ENCODE peak calls at places on chromosomes 2 and 18, in six cellular contexts. One of them, this sample, is unnamed.

GRCh38 chr18:78780719-78781600 is 198.7 kb upstream of the SALL3 start:
- DNase-seq in IMR-90: no peak
- DNase-seq in A549: no peak
- DNase-seq in thyroid gland: no peak
- DNase-seq in tibial nerve: no peak
- DNase-seq in transverse colon: no peak
- DNase-seq in this sample: no peak

GRCh38 chr2:202034249-202035088 is 814 bp downstream of the FZD7 start:
- DNase-seq in A549: peak
- DNase-seq in thyroid gland: peak
- DNase-seq in transverse colon: peak
- DNase-seq in IMR-90: no peak
- DNase-seq in tibial nerve: no peak
- DNase-seq in this sample: no peak

GRCh38 chr18:68847219-68847860 is 49.5 kb downstream of the CCDC102B start:
- DNase-seq in A549: peak
- DNase-seq in IMR-90: peak
- DNase-seq in transverse colon: no peak
- DNase-seq in tibial nerve: no peak
- DNase-seq in thyroid gland: no peak
- DNase-seq in this sample: no peak

GRCh38 chr18:6666286-6666685 is 63.2 kb upstream of the ARHGAP28 start:
- DNase-seq in tibial nerve: no peak
- DNase-seq in A549: no peak
- DNase-seq in transverse colon: no peak
- DNase-seq in IMR-90: no peak
- DNase-seq in thyroid gland: no peak
- DNase-seq in this sample: no peak

GRCh38 chr2:112869258-112869842 is 32.8 kb upstream of the IL1B start:
- DNase-seq in IMR-90: peak
- DNase-seq in transverse colon: peak
- DNase-seq in A549: peak
- DNase-seq in thyroid gland: peak
- DNase-seq in tibial nerve: peak
- DNase-seq in this sample: peak

GRCh38 chr2:224062481-224063307 is 23.6 kb upstream of the SERPINE2 start:
- DNase-seq in tibial nerve: no peak
- DNase-seq in IMR-90: no peak
- DNase-seq in A549: no peak
- DNase-seq in transverse colon: no peak
- DNase-seq in thyroid gland: no peak
- DNase-seq in this sample: no peak

GRCh38 chr2:157936464-157936863 is 60.3 kb upstream of the ACVR1 start:
- DNase-seq in A549: no peak
- DNase-seq in IMR-90: no peak
- DNase-seq in transverse colon: no peak
- DNase-seq in thyroid gland: no peak
- DNase-seq in tibial nerve: no peak
- DNase-seq in this sample: no peak

GRCh38 chr2:17877811-17878221 is 651 bp upstream of the KCNS3 start:
- DNase-seq in thyroid gland: peak
- DNase-seq in tibial nerve: no peak
- DNase-seq in IMR-90: no peak
- DNase-seq in A549: no peak
- DNase-seq in transverse colon: peak
- DNase-seq in this sample: no peak

GRCh38 chr2:54523336-54523959 is 67.3 kb downstream of the SPTBN1 start:
- DNase-seq in IMR-90: no peak
- DNase-seq in tibial nerve: no peak
- DNase-seq in thyroid gland: no peak
- DNase-seq in transverse colon: no peak
- DNase-seq in A549: no peak
- DNase-seq in this sample: no peak

GRCh38 chr2:33412920-33413319 is 63.5 kb upstream of the RASGRP3 start:
- DNase-seq in tibial nerve: no peak
- DNase-seq in A549: peak
- DNase-seq in transverse colon: no peak
- DNase-seq in thyroid gland: no peak
- DNase-seq in IMR-90: peak
- DNase-seq in this sample: no peak

GRCh38 chr2:240230424-240230945 is 90.0 kb upstream of the OTOS start:
- DNase-seq in A549: no peak
- DNase-seq in IMR-90: no peak
- DNase-seq in transverse colon: no peak
- DNase-seq in thyroid gland: no peak
- DNase-seq in tibial nerve: no peak
- DNase-seq in this sample: no peak

GRCh38 chr2:24969784-24970183 is 2.0 kb downstream of the DNAJC27 start:
- DNase-seq in transverse colon: no peak
- DNase-seq in tibial nerve: no peak
- DNase-seq in IMR-90: peak
- DNase-seq in thyroid gland: no peak
- DNase-seq in A549: no peak
- DNase-seq in this sample: no peak

GRCh38 chr2:219687882-219688559 is 60.6 kb downstream of the SLC4A3 start:
- DNase-seq in IMR-90: no peak
- DNase-seq in A549: no peak
- DNase-seq in tibial nerve: no peak
- DNase-seq in thyroid gland: no peak
- DNase-seq in transverse colon: no peak
- DNase-seq in this sample: no peak

GRCh38 chr2:168986544-168986943 is 44.6 kb downstream of the ABCB11 start:
- DNase-seq in IMR-90: no peak
- DNase-seq in thyroid gland: no peak
- DNase-seq in A549: no peak
- DNase-seq in transverse colon: no peak
- DNase-seq in tibial nerve: no peak
- DNase-seq in this sample: no peak

GRCh38 chr2:1990724-1991123 is 246.4 kb upstream of the PXDN start:
- DNase-seq in thyroid gland: peak
- DNase-seq in IMR-90: no peak
- DNase-seq in transverse colon: no peak
- DNase-seq in A549: peak
- DNase-seq in tibial nerve: no peak
- DNase-seq in this sample: peak

GRCh38 chr2:146576301-146576700 is 1268.5 kb upstream of the ACVR2A start:
- DNase-seq in A549: no peak
- DNase-seq in thyroid gland: no peak
- DNase-seq in tibial nerve: no peak
- DNase-seq in IMR-90: peak
- DNase-seq in transverse colon: no peak
- DNase-seq in this sample: no peak

GRCh38 chr2:128306081-128306930 is 12.4 kb downstream of the HS6ST1 start:
- DNase-seq in tibial nerve: peak
- DNase-seq in thyroid gland: peak
- DNase-seq in transverse colon: peak
- DNase-seq in A549: peak
- DNase-seq in IMR-90: peak
- DNase-seq in this sample: peak

GRCh38 chr2:42976400-42976799 is 184.0 kb upstream of the HAAO start:
- DNase-seq in transverse colon: no peak
- DNase-seq in thyroid gland: no peak
- DNase-seq in A549: no peak
- DNase-seq in IMR-90: no peak
- DNase-seq in tibial nerve: no peak
- DNase-seq in this sample: no peak

GRCh38 chr2:2662037-2662846 is 331.2 kb upstream of the MYT1L start:
- DNase-seq in tibial nerve: no peak
- DNase-seq in thyroid gland: peak
- DNase-seq in A549: no peak
- DNase-seq in IMR-90: peak
- DNase-seq in transverse colon: peak
- DNase-seq in this sample: no peak

GRCh38 chr2:122145805-122146204 is 390.4 kb downstream of the TSN start:
- DNase-seq in A549: no peak
- DNase-seq in transverse colon: no peak
- DNase-seq in IMR-90: no peak
- DNase-seq in tibial nerve: no peak
- DNase-seq in thyroid gland: no peak
- DNase-seq in this sample: no peak

DNA sequence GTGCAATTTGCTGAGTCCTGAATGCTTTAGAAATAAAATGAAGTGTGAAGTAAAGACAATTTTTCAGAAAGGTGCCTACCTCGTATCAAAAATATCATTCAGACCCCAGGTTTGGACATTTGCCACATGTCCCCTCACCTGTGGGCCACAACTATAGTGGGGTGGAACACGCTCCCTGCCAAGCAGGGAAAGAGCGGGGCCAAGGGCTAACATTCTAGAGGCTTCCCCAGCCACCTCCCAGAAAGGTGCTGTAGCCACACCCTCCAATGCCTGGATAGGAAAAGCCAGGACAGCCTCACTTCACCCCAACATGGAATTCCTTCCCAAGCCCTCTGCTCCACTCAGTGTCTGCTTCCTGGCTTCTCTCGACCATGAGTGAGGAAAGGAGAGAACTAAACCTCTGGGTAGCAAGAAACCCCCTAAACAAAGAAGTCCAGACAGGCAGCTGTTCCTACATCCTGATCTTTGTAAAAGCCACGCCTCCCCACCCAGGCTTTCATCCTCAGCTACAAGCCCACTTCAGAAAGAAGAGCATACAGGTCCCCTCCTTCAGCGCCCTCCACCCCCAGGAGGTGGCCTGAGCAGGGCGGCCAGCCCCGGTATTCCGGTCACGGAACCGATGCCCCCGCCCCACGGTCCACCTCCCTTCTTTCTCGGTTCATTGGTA is 2.1 kb downstream of the COL6A3 start:
- DNase-seq in transverse colon: no peak
- DNase-seq in thyroid gland: no peak
- DNase-seq in A549: no peak
- DNase-seq in IMR-90: peak
- DNase-seq in tibial nerve: no peak
- DNase-seq in this sample: no peak
- TF ChIP-seq POLR2A in transverse colon: peak
- TF ChIP-seq POLR2A in thyroid gland: no peak
- TF ChIP-seq POLR2A in A549: no peak
- TF ChIP-seq POLR2A in IMR-90: no peak
- TF ChIP-seq POLR2A in tibial nerve: no peak
- TF ChIP-seq POLR2A in this sample: no peak

GRCh38 chr2:13195270-13195669 is 478.5 kb downstream of the TRIB2 start:
- DNase-seq in transverse colon: no peak
- DNase-seq in A549: no peak
- DNase-seq in thyroid gland: no peak
- DNase-seq in tibial nerve: no peak
- DNase-seq in IMR-90: no peak
- DNase-seq in this sample: no peak

GRCh38 chr2:13193075-13193474 is 476.3 kb downstream of the TRIB2 start:
- DNase-seq in A549: peak
- DNase-seq in tibial nerve: no peak
- DNase-seq in transverse colon: no peak
- DNase-seq in IMR-90: peak
- DNase-seq in thyroid gland: no peak
- DNase-seq in this sample: no peak

GRCh38 chr2:13193900-13194299 is 477.2 kb downstream of the TRIB2 start:
- DNase-seq in A549: peak
- DNase-seq in IMR-90: peak
- DNase-seq in transverse colon: no peak
- DNase-seq in thyroid gland: no peak
- DNase-seq in tibial nerve: no peak
- DNase-seq in this sample: no peak
- TF ChIP-seq CTCF in A549: no peak
- TF ChIP-seq CTCF in IMR-90: peak
- TF ChIP-seq CTCF in transverse colon: no peak
- TF ChIP-seq CTCF in thyroid gland: no peak
- TF ChIP-seq CTCF in tibial nerve: no peak
- TF ChIP-seq CTCF in this sample: peak

DNA sequence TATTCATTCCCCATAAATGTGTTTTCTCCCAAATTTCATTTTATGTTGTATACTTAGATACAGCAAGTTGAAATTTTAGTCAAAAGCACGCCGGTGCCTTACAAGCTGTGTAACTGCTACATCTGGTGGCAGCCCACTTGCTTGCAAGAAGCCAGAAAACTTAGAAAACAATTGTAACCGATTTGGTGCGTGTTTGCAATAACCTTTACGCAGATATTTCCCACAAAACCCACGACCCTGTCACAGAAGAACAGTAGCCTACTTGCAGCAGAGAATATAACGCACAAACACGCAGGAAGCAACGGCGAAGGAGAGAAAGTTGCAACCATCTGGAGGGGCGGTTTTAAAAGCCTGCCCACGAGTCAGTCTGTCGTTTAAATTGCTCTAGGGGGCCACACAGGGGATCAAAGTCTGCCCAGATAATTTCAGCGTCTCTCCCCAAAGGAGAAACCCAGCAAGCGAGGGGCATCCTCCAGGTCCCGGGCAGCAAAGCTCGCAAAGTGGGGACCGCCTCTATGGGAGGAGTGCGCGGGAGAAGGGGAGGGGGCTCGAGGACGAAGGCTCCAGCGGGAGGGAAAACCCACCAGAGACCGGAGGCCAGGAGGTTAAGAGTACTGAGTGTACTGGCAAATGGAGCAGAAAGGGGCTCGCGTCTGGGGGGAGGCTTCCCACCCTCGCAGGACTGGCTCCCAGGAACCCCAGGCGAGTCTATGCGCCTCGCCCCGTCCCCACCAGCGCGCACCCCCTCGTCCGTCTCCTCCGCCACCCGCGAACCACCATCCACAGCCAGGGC is 1.2 kb downstream of the TLK1 start:
- DNase-seq in IMR-90: peak
- DNase-seq in transverse colon: peak
- DNase-seq in tibial nerve: no peak
- DNase-seq in A549: peak
- DNase-seq in thyroid gland: peak
- DNase-seq in this sample: peak
- TF ChIP-seq POLR2A in IMR-90: no peak
- TF ChIP-seq POLR2A in transverse colon: no peak
- TF ChIP-seq POLR2A in tibial nerve: no peak
- TF ChIP-seq POLR2A in A549: peak
- TF ChIP-seq POLR2A in thyroid gland: no peak
- TF ChIP-seq POLR2A in this sample: no peak

GRCh38 chr2:185208261-185208660 is 530.3 kb upstream of the FSIP2 start:
- DNase-seq in transverse colon: peak
- DNase-seq in A549: peak
- DNase-seq in IMR-90: no peak
- DNase-seq in tibial nerve: no peak
- DNase-seq in thyroid gland: no peak
- DNase-seq in this sample: no peak
- TF ChIP-seq CTCF in transverse colon: no peak
- TF ChIP-seq CTCF in A549: no peak
- TF ChIP-seq CTCF in IMR-90: no peak
- TF ChIP-seq CTCF in tibial nerve: no peak
- TF ChIP-seq CTCF in thyroid gland: no peak
- TF ChIP-seq CTCF in this sample: no peak

DNA sequence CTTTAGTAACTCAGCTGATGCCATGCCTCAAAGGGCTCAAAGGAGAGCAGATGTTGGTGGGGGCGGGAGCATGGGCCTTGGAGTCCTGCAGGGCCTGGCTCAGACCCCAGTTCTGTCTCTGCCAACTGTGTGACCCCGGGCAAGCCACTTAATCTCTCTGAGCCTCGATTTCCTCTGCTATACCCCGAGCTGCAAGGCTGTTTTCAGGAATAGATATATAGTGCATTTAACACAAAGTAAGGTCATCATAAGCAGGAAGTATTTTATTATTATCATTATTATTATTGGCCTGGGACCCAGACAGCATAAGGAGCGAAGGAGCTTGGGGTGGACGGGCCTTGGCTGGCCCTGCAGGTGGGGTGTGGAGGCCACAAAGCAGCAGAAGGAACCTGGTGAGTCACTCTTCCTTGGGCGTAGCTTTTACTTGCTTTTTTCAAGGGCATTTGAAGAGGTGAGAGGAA is 162.7 kb downstream of the INHBB start:
- DNase-seq in thyroid gland: no peak
- DNase-seq in tibial nerve: no peak
- DNase-seq in transverse colon: no peak
- DNase-seq in IMR-90: no peak
- DNase-seq in A549: no peak
- DNase-seq in this sample: peak
- TF ChIP-seq POLR2A in thyroid gland: no peak
- TF ChIP-seq POLR2A in tibial nerve: no peak
- TF ChIP-seq POLR2A in transverse colon: no peak
- TF ChIP-seq POLR2A in IMR-90: no peak
- TF ChIP-seq POLR2A in A549: no peak
- TF ChIP-seq POLR2A in this sample: no peak

This sample was measured in right lobe of liver.